ENCODE peak calls at places on chromosomes 1 and 21, in ten cellular contexts. M is GM03348; R is NCI-H345; X is aorta; Y is kidney tubule cell; B is fibroblast of villous mesenchyme; I is NCI-H2171 treated with DMSO at 0.1 percent for 48 hours; Z is left colon; E is tibial artery; V is stimulated activated CD8-positive, alpha-beta memory T cell treated with anti-CD3 and anti-CD28 coated beads, Interleukin-15, amount 100 ng/mL, for 24 hours. W is an unnamed sample.

GRCh38 chr1:168507828-168508227 is 36.0 kb downstream of the XCL2 start:
- DNase-seq in B (no peak), X (no peak), E (no peak), I (no peak), R (no peak), M (no peak), V (no peak), Y (no peak), Z (no peak), W (no peak)

GRCh38 chr21:36245649-36246048 is 74.3 kb upstream of the MORC3 start:
- DNase-seq in X (no peak), V (no peak), M (no peak), I (no peak), Y (no peak), B (no peak), R (no peak), Z (no peak), E (no peak), W (no peak)

GRCh38 chr21:34844033-34844923 is 175.5 kb downstream of the CLIC6 start:
- DNase-seq in X (peak; percentile 78), Y (peak; percentile 63), I (peak; percentile 82), V (no peak), R (peak; percentile 75), Z (peak; percentile 49), E (peak; percentile 88), M (no peak), B (peak; percentile 67), W (peak; percentile 39)

GRCh38 chr1:214650664-214651063 is 47.7 kb downstream of the CENPF start:
- DNase-seq in B (no peak), M (no peak), Y (no peak), Z (no peak), R (no peak), I (no peak), X (no peak), E (no peak), V (no peak), W (no peak)

GRCh38 chr1:181423301-181423918 is 59.9 kb upstream of the CACNA1E start:
- DNase-seq in R (peak; percentile 47), M (peak; percentile 56), X (no peak), E (no peak), I (peak; percentile 34), V (no peak), B (peak; percentile 17), Z (no peak), Y (peak; percentile 63), W (peak; percentile 21)

GRCh38 chr1:5140136-5140535 is 485.7 kb downstream of the AJAP1 start:
- DNase-seq in X (no peak), Z (no peak), M (no peak), E (no peak), R (peak; percentile 62), Y (peak; percentile 64), B (no peak), V (no peak), I (no peak), W (no peak)

GRCh38 chr1:39348278-39348677 is 143.2 kb upstream of the BMP8A start:
- DNase-seq in M (no peak), I (no peak), X (no peak), B (no peak), E (no peak), V (no peak), Z (no peak), R (no peak), Y (no peak), W (no peak)

GRCh38 chr1:25109527-25109926 is 122.8 kb downstream of the SYF2 start:
- DNase-seq in I (no peak), R (no peak), B (no peak), X (no peak), Z (no peak), Y (no peak), M (no peak), V (no peak), E (no peak), W (no peak)